ENCODE peak calls at places on chromosomes 11 and 22, in four cellular contexts. T, E, Q and F are unnamed samples.
A peak's percentile ranks its signal among the peaks of the same experiment; 100 is the strongest.

GRCh38 chr22:19429950-19430889 is 1.3 kb downstream of the HIRA start:
- DNase-seq in E (peak; percentile 88), Q (no peak), T (peak; percentile 75), F (no peak)

GRCh38 chr11:45847908-45848316 is 637 bp downstream of the CRY2 start:
- DNase-seq in T (peak; percentile 41), Q (peak; percentile 51), E (peak; percentile 79), F (no peak)

GRCh38 chr22:46761539-46762237 is 762 bp upstream of the TBC1D22A start:
- DNase-seq in Q (no peak), T (no peak), E (no peak), F (no peak)

GRCh38 chr11:33742249-33742851 is 6.1 kb upstream of the CD59 start:
- DNase-seq in T (no peak), E (no peak), Q (no peak), F (no peak)

GRCh38 chr11:73951797-73952196 is 971 bp downstream of the DNAJB13 start:
- DNase-seq in Q (no peak), E (no peak), T (no peak), F (no peak)

GRCh38 chr11:45974806-45975205 is 52.4 kb downstream of the LARGE2 start:
- DNase-seq in Q (no peak), T (no peak), E (no peak), F (no peak)

GRCh38 chr11:125079151-125079877 is 16.2 kb downstream of the SLC37A2 start:
- DNase-seq in Q (no peak), E (no peak), T (no peak), F (no peak)

GRCh38 chr11:44066732-44067131 is 662 bp downstream of the ACCS start:
- DNase-seq in T (no peak), Q (no peak), E (peak; percentile 30), F (no peak)

GRCh38 chr22:37518509-37519267 is 527 bp downstream of the CARD10 start:
- DNase-seq in E (peak; percentile 26), Q (peak; percentile 46), T (no peak), F (no peak)

GRCh38 chr11:85923455-85923854 is 68.3 kb downstream of the CCDC83 start:
- DNase-seq in E (no peak), Q (no peak), T (peak; percentile 82), F (no peak)

GRCh38 chr22:27820896-27821866 is 19.6 kb upstream of the MN1 start:
- DNase-seq in Q (no peak), T (peak; percentile 52), E (no peak), F (no peak)

GRCh38 chr11:1963864-1964263 is 16.7 kb downstream of the MRPL23 start:
- DNase-seq in T (no peak), Q (no peak), E (no peak), F (no peak)

GRCh38 chr11:122803306-122803705 is 35.0 kb upstream of the CRTAM start:
- DNase-seq in E (no peak), T (no peak), Q (no peak), F (no peak)

GRCh38 chr11:120545813-120546212 is 34.3 kb downstream of the GRIK4 start:
- DNase-seq in Q (no peak), E (no peak), T (no peak), F (no peak)

GRCh38 chr11:126312903-126313460 is 9.1 kb downstream of the DCPS start:
- DNase-seq in E (no peak), Q (no peak), T (no peak), F (no peak)

GRCh38 chr11:131977231-131977630 is 606.8 kb downstream of the NTM start:
- DNase-seq in T (no peak), E (no peak), Q (no peak), F (no peak)

GRCh38 chr11:69384548-69385465 is 90.9 kb downstream of the MYEOV start:
- DNase-seq in Q (no peak), E (no peak), T (no peak), F (no peak)

GRCh38 chr22:44620129-44620840 is 81.7 kb upstream of the PRR5 start:
- DNase-seq in E (peak; percentile 29), Q (peak; percentile 84), T (peak; percentile 49), F (no peak)

GRCh38 chr22:36236338-36237319 is 2.7 kb downstream of the APOL2 start:
- DNase-seq in Q (no peak), T (no peak), E (no peak), F (no peak)

GRCh38 chr11:60957188-60957587 is 5.2 kb upstream of the SLC15A3 start:
- DNase-seq in E (no peak), Q (no peak), T (no peak), F (no peak)

GRCh38 chr11:105577645-105578044 is 32.2 kb upstream of the GRIA4 start:
- DNase-seq in T (no peak), E (no peak), Q (no peak), F (no peak)

GRCh38 chr11:36069576-36070214 is 125.8 kb downstream of the LDLRAD3 start:
- DNase-seq in T (no peak), Q (peak; percentile 34), E (no peak), F (peak; percentile 15)

GRCh38 chr22:40081662-40082061 is 86.9 kb downstream of the FAM83F start:
- DNase-seq in E (no peak), T (no peak), Q (no peak), F (no peak)

GRCh38 chr22:22366478-22366988 is 121.9 kb downstream of the VPREB1 start:
- DNase-seq in T (no peak), Q (no peak), E (no peak), F (no peak)

GRCh38 chr11:58597749-58598148 is 18.9 kb downstream of the ZFP91 start:
- DNase-seq in Q (no peak), E (no peak), T (no peak), F (no peak)

GRCh38 chr22:31857247-31857646 is 87.1 kb upstream of the YWHAH start:
- DNase-seq in Q (peak; percentile 76), T (no peak), E (peak; percentile 26), F (no peak)

GRCh38 chr11:2175659-2176058 is 4.0 kb upstream of the TH start:
- DNase-seq in Q (no peak), E (no peak), T (no peak), F (no peak)

GRCh38 chr11:64035581-64035980 is at the start of gene FLRT1:
- DNase-seq in E (no peak), T (no peak), Q (no peak), F (no peak)

GRCh38 chr11:58905141-58905715 is 34.1 kb upstream of the GLYATL1 start:
- DNase-seq in T (no peak), Q (peak; percentile 62), E (no peak), F (no peak)

GRCh38 chr11:126929186-126930085 is 71.1 kb downstream of the KIRREL3 start:
- DNase-seq in E (no peak), Q (no peak), T (no peak), F (no peak)

GRCh38 chr22:43312608-43313007 is 30.6 kb downstream of the SCUBE1 start:
- DNase-seq in E (no peak), T (no peak), Q (no peak), F (no peak)

GRCh38 chr22:48581821-48582469 is 1245.7 kb downstream of the BRD1 start:
- DNase-seq in E (no peak), T (no peak), Q (no peak), F (no peak)

GRCh38 chr11:109939176-109939810 is 153.9 kb upstream of the ZC3H12C start:
- DNase-seq in T (peak; percentile 54), Q (no peak), E (peak; percentile 62), F (no peak)

GRCh38 chr22:45554040-45554406 is 51.3 kb downstream of the FBLN1 start:
- DNase-seq in E (peak; percentile 27), Q (no peak), T (no peak), F (no peak)

GRCh38 chr22:32058656-32059280 is 15.7 kb downstream of the SLC5A1 start:
- DNase-seq in E (no peak), Q (no peak), T (no peak), F (no peak)

GRCh38 chr11:9717719-9718118 is 53.8 kb downstream of the SWAP70 start:
- DNase-seq in T (no peak), Q (no peak), E (no peak), F (no peak)

DNA sequence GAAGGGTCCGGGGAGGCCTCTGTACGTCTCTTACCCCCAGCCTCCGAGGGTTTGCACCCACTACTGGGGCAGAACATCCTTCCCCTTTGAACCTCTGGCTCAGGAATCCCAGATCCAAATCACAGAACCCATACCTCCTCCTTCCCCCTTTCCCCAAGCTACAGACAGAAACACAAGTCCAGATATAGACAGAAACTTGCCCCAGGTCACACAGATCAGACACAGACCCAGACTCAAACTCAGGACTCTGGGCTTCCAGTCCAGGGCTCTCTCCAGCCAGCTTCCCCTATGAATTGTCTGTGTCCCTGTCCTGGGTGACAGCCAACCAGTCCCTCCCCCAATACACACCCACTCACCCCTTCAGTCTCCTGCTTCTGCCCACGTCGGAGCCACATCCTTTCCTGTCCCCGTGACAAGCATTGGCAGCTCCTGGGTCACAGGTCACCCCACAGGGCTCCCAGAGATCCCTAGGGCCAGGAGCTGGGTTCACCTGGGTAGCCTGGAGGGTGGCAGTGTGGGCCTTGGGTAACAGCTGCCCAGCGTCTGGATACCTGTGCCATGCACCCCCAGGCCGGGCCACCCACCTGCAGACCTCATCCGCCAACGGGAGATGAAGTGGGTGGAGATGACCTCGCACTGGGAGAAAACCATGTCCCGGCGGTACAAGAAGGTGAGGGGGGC is 772 bp downstream of the TBC1D10C start:
- DNase-seq in T (no peak), Q (no peak), E (no peak), F (no peak)
- TF ChIP-seq CBFB in T (no peak), Q (no peak), E (no peak), F (no peak)

DNA sequence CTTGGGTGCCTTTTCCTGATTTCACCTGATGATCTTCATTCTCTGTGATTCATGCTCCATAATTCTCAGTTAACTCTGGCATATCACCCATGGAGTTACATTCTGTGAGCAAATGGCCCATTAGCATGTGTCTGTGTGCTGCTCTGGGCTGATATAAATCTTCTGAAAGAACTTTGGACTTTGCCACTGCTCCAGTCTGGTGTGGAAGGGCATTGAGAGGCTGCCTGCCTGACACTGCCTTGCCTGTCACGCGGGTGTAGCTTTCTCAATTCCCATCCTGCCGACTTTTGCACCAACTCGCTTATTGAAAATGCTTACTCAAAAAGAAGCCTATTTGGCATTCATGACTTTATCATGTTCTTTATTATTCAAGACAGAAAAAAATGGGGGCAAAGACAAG is 42.2 kb downstream of the FAT3 start:
- DNase-seq in E (no peak), T (peak; percentile 2), Q (no peak), F (no peak)
- TF ChIP-seq CBFB in E (no peak), T (no peak), Q (no peak), F (no peak)

GRCh38 chr11:100670140-100670539 is 16.9 kb upstream of the ARHGAP42 start:
- DNase-seq in E (no peak), T (no peak), Q (no peak), F (no peak)
- TF ChIP-seq CBFB in E (no peak), T (no peak), Q (no peak), F (no peak)

GRCh38 chr11:72113170-72113808 is 794 bp upstream of the ANAPC15 start:
- DNase-seq in T (no peak), E (no peak), Q (no peak), F (no peak)

GRCh38 chr11:72111803-72112540 is 523 bp downstream of the ANAPC15 start:
- DNase-seq in Q (peak; percentile 89), T (peak; percentile 99), E (peak; percentile 90), F (peak; percentile 99)

GRCh38 chr11:72114570-72114969 is 2.1 kb upstream of the ANAPC15 start:
- DNase-seq in T (no peak), E (no peak), Q (no peak), F (no peak)

GRCh38 chr11:72111300-72111699 is 1.2 kb downstream of the ANAPC15 start:
- DNase-seq in T (no peak), Q (no peak), E (no peak), F (no peak)

GRCh38 chr11:72112541-72113136 is at the start of gene ANAPC15:
- DNase-seq in T (peak; percentile 99), E (peak; percentile 92), Q (peak; percentile 98), F (peak; percentile 99)
- TF ChIP-seq CBFB in T (no peak), E (no peak), Q (no peak), F (peak; percentile 92)